ENCODE peak calls at places on chromosomes 16 and 17, in eight cellular contexts. R is effector memory CD4-positive, alpha-beta T cell; I is keratinocyte; V is CD4-positive, alpha-beta memory T cell; P is mesenchymal stem cell; J is left lung; E is CD8-positive, alpha-beta memory T cell; S is AG04450. F is an unnamed sample.

GRCh38 chr17:18187816-18188761 is 4.5 kb downstream of the ALKBH5 start:
- DNase-seq in R (no peak), I (no peak), V (no peak), P (peak), J (no peak), E (no peak), S (no peak), F (no peak)

GRCh38 chr16:58462997-58463891 is 36.7 kb upstream of the NDRG4 start:
- DNase-seq in R (no peak), I (no peak), V (no peak), P (no peak), J (no peak), E (no peak), S (no peak), F (no peak)

GRCh38 chr16:6008656-6009055 is 911.1 kb upstream of the EEF2KMT start:
- DNase-seq in R (no peak), I (no peak), V (no peak), P (no peak), J (no peak), E (no peak), S (no peak), F (no peak)

GRCh38 chr17:81108220-81108619 is 57.1 kb upstream of the PVALEF start:
- DNase-seq in R (no peak), I (no peak), V (no peak), P (no peak), J (no peak), E (no peak), S (no peak), F (no peak)

GRCh38 chr17:77376795-77377751 is 236.3 kb downstream of the SEC14L1 start:
- DNase-seq in R (no peak), I (no peak), V (no peak), P (no peak), J (no peak), E (no peak), S (peak), F (no peak)

GRCh38 chr17:47872651-47873161 is 21.7 kb upstream of the SP6 start:
- DNase-seq in R (no peak), I (no peak), V (no peak), P (no peak), J (no peak), E (no peak), S (no peak), F (no peak)

GRCh38 chr17:75113798-75114551 is 4.2 kb downstream of the ARMC7 start:
- DNase-seq in R (peak), I (peak), V (peak), P (peak), J (peak), E (peak), S (peak), F (peak)

GRCh38 chr17:31745964-31746650 is 112.9 kb downstream of the COPRS start:
- DNase-seq in R (no peak), I (no peak), V (no peak), P (no peak), J (no peak), E (no peak), S (no peak), F (no peak)

GRCh38 chr16:1494711-1495110 is 1.6 kb downstream of the TELO2 start:
- DNase-seq in R (no peak), I (no peak), V (no peak), P (no peak), J (no peak), E (no peak), S (no peak), F (no peak)

GRCh38 chr17:1783834-1784611 is 22.2 kb downstream of the SERPINF1 start:
- DNase-seq in R (no peak), I (no peak), V (peak), P (peak), J (peak), E (no peak), S (peak), F (no peak)

GRCh38 chr16:65546353-65546791 is 424.5 kb upstream of the CDH11 start:
- DNase-seq in R (no peak), I (no peak), V (no peak), P (no peak), J (no peak), E (no peak), S (no peak), F (no peak)

GRCh38 chr17:49971848-49972485 is 3.0 kb downstream of the DLX4 start:
- DNase-seq in R (no peak), I (no peak), V (no peak), P (no peak), J (no peak), E (no peak), S (no peak), F (no peak)

GRCh38 chr17:61618950-61619349 is 27.9 kb upstream of the NACA2 start:
- DNase-seq in R (no peak), I (no peak), V (no peak), P (no peak), J (no peak), E (no peak), S (no peak), F (no peak)

GRCh38 chr17:16585796-16586195 is 16.8 kb upstream of the ZNF287 start:
- DNase-seq in R (no peak), I (no peak), V (no peak), P (no peak), J (no peak), E (no peak), S (no peak), F (no peak)

GRCh38 chr16:72123426-72123825 is 29.8 kb downstream of the DHX38 start:
- DNase-seq in R (no peak), I (no peak), V (no peak), P (no peak), J (no peak), E (no peak), S (no peak), F (no peak)

GRCh38 chr17:76071497-76072148 is 694 bp downstream of the SRP68 start:
- DNase-seq in R (no peak), I (no peak), V (peak), P (no peak), J (no peak), E (no peak), S (no peak), F (no peak)

GRCh38 chr17:72122336-72122667 is 1.5 kb downstream of the SOX9 start:
- DNase-seq in R (no peak), I (no peak), V (no peak), P (no peak), J (no peak), E (no peak), S (no peak), F (no peak)
- H3K4me3 ChIP-seq in R (no peak), I (peak), V (no peak), P (peak), J (peak), E (no peak), S (peak), F (no peak)

DNA sequence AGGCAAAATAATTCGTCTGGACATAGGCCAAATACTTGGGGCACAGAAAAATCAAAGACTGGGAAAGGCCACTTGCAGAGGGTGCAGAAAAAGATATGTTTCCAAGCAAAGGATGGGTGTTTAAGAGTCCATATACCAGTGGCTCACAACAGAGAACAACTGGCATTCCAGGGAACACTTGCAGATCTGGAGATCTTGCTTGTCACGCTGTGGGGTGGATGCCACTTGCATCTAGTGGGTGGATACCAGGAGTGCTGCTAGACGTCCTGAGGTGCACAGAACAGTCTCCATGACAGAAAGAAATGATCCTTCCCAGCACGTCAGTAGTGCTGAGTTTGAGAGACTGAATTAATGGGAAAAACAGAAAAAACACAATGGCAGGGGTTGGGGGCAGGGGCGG is 8.4 kb downstream of the CBX8 start:
- DNase-seq in R (no peak), I (no peak), V (no peak), P (no peak), J (no peak), E (no peak), S (no peak), F (no peak)
- H3K27ac ChIP-seq in R (no peak), I (no peak), V (no peak), P (no peak), J (no peak), E (no peak), S (no peak), F (no peak)

GRCh38 chr17:79950711-79951110 is 85.0 kb downstream of the TBC1D16 start:
- DNase-seq in R (no peak), I (no peak), V (no peak), P (no peak), J (no peak), E (no peak), S (no peak), F (no peak)

GRCh38 chr17:79952915-79953314 is 82.8 kb downstream of the TBC1D16 start:
- DNase-seq in R (no peak), I (no peak), V (no peak), P (no peak), J (no peak), E (no peak), S (no peak), F (no peak)

GRCh38 chr17:79952265-79952877 is 83.3 kb downstream of the TBC1D16 start:
- DNase-seq in R (no peak), I (no peak), V (no peak), P (no peak), J (no peak), E (no peak), S (no peak), F (no peak)

GRCh38 chr17:79950306-79950705 is 85.4 kb downstream of the TBC1D16 start:
- DNase-seq in R (no peak), I (no peak), V (no peak), P (no peak), J (no peak), E (no peak), S (no peak), F (no peak)

DNA sequence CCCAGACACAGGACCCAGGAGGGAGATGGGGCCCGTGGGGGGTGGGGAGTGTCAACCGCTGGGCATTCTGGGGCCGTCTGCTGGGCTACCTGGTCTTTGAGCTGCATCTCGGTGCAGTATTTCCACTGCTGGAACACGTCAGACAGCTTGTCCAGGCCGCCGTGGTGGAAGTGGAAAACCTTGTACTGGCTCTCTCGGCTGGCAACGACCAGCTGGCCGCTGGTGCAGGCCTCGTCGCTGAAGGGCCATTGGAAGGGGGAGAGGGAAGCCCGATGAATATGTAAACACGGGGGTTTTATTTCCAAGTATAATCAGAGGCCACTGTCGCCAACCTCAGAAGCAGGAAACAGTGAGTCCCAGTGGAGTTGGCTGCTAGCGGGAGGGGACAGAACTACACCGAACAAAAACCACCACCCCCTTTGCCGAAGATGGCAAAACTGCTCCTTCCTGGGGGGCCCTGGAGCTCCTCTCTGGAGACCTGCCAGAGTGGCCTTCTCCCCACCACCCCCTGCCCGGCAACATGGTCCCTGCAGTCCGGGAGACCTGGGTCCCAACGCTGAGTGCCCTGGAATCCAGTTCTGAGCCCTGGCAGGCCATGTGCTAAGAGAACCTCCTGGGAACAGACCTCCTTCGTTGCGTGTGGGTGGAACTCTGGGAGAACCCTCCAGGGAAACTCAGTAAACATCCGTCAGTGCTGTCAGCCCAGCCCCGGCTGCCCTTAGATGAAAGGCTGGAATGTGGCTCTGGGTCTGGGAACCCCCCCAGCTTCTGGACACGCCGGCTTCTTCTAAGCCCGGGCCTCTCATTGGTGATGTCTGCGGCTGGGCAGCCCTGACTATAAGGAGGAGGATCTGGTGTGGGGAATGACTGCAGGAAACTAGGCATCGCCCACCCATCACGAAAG is 84.1 kb downstream of the TBC1D16 start:
- DNase-seq in R (no peak), I (no peak), V (no peak), P (peak), J (peak), E (no peak), S (peak), F (no peak)
- H3K4me3 ChIP-seq in R (no peak), I (no peak), V (no peak), P (no peak), J (no peak), E (no peak), S (no peak), F (no peak)

DNA sequence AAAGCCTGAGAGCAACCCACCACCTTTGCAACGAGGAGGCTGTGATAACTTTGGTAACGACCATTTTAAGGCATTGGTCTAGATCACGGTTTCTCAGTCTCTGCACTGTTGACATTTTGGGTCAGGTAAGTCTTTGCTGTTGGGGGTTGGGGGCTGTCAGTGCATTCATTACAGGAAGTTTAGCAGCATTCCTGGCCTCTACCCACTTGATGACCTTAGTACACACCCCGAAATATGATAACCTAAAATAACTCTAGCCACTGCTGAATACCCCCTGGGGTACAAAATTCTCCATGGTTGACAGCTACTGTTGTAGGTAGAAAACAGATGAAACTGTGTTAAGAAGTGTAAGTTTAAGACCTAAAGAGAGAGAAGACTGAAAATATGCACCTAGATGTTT is 36.3 kb downstream of the ADAMTS18 start:
- DNase-seq in R (no peak), I (no peak), V (no peak), P (no peak), J (no peak), E (no peak), S (no peak), F (no peak)
- H3K27ac ChIP-seq in R (no peak), I (no peak), V (no peak), P (no peak), J (no peak), E (no peak), S (no peak), F (no peak)

DNA sequence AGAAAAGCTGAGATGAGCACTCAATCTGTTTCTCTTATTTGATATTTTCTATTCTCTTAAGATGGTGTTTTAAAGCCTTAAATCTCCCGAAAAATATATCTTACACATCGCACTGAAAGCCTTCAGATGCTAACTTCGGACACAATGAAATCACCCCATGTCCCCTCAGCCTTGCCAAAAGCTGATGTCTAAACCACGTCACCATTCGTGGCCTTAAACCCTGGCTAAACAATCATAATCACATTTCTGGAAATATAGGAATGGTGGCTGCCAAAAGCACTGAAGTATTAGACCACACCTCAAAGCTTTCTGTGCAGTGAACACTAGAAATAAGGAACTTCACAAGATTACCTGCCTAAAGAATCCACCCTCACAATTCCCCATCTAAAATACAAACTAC is 402.7 kb downstream of the SOX9 start:
- DNase-seq in R (no peak), I (no peak), V (no peak), P (no peak), J (no peak), E (no peak), S (no peak), F (no peak)
- H3K4me3 ChIP-seq in R (no peak), I (no peak), V (no peak), P (no peak), J (no peak), E (no peak), S (no peak), F (no peak)

GRCh38 chr16:68665501-68665900 is 20.4 kb downstream of the CDH3 start:
- DNase-seq in R (no peak), I (peak), V (no peak), P (no peak), J (no peak), E (no peak), S (no peak), F (no peak)

GRCh38 chr16:68664297-68664696 is 19.2 kb downstream of the CDH3 start:
- DNase-seq in R (no peak), I (no peak), V (no peak), P (no peak), J (no peak), E (no peak), S (no peak), F (no peak)

GRCh38 chr16:68668266-68668665 is 23.2 kb downstream of the CDH3 start:
- DNase-seq in R (no peak), I (peak), V (no peak), P (no peak), J (no peak), E (no peak), S (no peak), F (no peak)
- H3K27ac ChIP-seq in R (no peak), I (peak), V (no peak), P (no peak), J (no peak), E (no peak), S (no peak), F (no peak)

GRCh38 chr17:13871261-13871660 is 198.0 kb upstream of the COX10 start:
- DNase-seq in R (no peak), I (no peak), V (no peak), P (no peak), J (no peak), E (no peak), S (no peak), F (no peak)

GRCh38 chr17:13879961-13880466 is 189.3 kb upstream of the COX10 start:
- DNase-seq in R (no peak), I (no peak), V (no peak), P (no peak), J (no peak), E (no peak), S (no peak), F (no peak)

GRCh38 chr17:13869301-13869700 is 200.0 kb upstream of the COX10 start:
- DNase-seq in R (no peak), I (no peak), V (no peak), P (no peak), J (no peak), E (no peak), S (no peak), F (no peak)

GRCh38 chr17:13874817-13875216 is 194.5 kb upstream of the COX10 start:
- DNase-seq in R (no peak), I (no peak), V (no peak), P (no peak), J (no peak), E (no peak), S (no peak), F (no peak)

GRCh38 chr17:13874134-13874533 is 195.2 kb upstream of the COX10 start:
- DNase-seq in R (no peak), I (no peak), V (no peak), P (no peak), J (no peak), E (no peak), S (no peak), F (no peak)
- H3K4me3 ChIP-seq in R (no peak), I (no peak), V (no peak), P (no peak), J (no peak), E (no peak), S (no peak), F (no peak)